ENCODE peak calls at places on chromosomes 1 and 21, in seven cellular contexts. O, S, P, N, A, L and B are unnamed samples.

GRCh38 chr1:243980471-243980870 is 70.6 kb upstream of the ZBTB18 start:
- DNase-seq in O (no peak), S (no peak), P (no peak), N (no peak), A (no peak), L (no peak), B (no peak)

GRCh38 chr1:59123081-59123675 is 173.7 kb upstream of the FGGY start:
- DNase-seq in O (peak; percentile 86), S (no peak), P (no peak), N (peak; percentile 55), A (no peak), L (peak; percentile 82), B (no peak)

GRCh38 chr1:65189716-65190115 is 41.7 kb downstream of the AK4 start:
- DNase-seq in O (peak; percentile 57), S (no peak), P (no peak), N (no peak), A (no peak), L (peak; percentile 44), B (no peak)

GRCh38 chr1:66464356-66464755 is 69.6 kb upstream of the SGIP1 start:
- DNase-seq in O (no peak), S (no peak), P (no peak), N (no peak), A (no peak), L (no peak), B (no peak)

GRCh38 chr1:52153898-52154297 is 12.0 kb downstream of the ZFYVE9 start:
- DNase-seq in O (peak; percentile 29), S (no peak), P (no peak), N (no peak), A (no peak), L (no peak), B (no peak)

GRCh38 chr1:191634801-191635520 is 523.3 kb upstream of the RGS18 start:
- DNase-seq in O (peak; percentile 8), S (no peak), P (no peak), N (no peak), A (no peak), L (peak; percentile 6), B (no peak)

GRCh38 chr1:63547621-63548294 is 24.4 kb downstream of the EFCAB7 start:
- DNase-seq in O (peak; percentile 50), S (no peak), P (no peak), N (peak; percentile 99), A (no peak), L (peak; percentile 34), B (no peak)

GRCh38 chr1:46489638-46490602 is at the start of gene DMBX1:
- DNase-seq in O (no peak), S (peak; percentile 78), P (peak; percentile 86), N (peak; percentile 46), A (peak; percentile 73), L (no peak), B (no peak)

GRCh38 chr1:242787968-242788367 is 263.5 kb upstream of the PLD5 start:
- DNase-seq in O (peak; percentile 36), S (no peak), P (no peak), N (no peak), A (no peak), L (no peak), B (no peak)

GRCh38 chr1:205024679-205025078 is 18.3 kb upstream of the CNTN2 start:
- DNase-seq in O (no peak), S (no peak), P (no peak), N (no peak), A (no peak), L (no peak), B (no peak)

GRCh38 chr1:4653328-4653660 is 1.1 kb upstream of the AJAP1 start:
- DNase-seq in O (no peak), S (peak; percentile 60), P (peak; percentile 66), N (no peak), A (peak; percentile 38), L (no peak), B (no peak)

GRCh38 chr1:17176306-17177061 is 28.4 kb upstream of the PADI1 start:
- DNase-seq in O (no peak), S (no peak), P (no peak), N (no peak), A (no peak), L (no peak), B (no peak)

GRCh38 chr1:41359211-41360073 is 1.8 kb upstream of the FOXO6 start:
- DNase-seq in O (peak; percentile 69), S (no peak), P (no peak), N (no peak), A (peak; percentile 30), L (no peak), B (no peak)

GRCh38 chr1:220902916-220903315 is 23.7 kb downstream of the HLX start:
- DNase-seq in O (no peak), S (no peak), P (no peak), N (no peak), A (no peak), L (peak; percentile 25), B (no peak)

GRCh38 chr1:91895832-91896556 is 10.0 kb upstream of the TGFBR3 start:
- DNase-seq in O (no peak), S (no peak), P (no peak), N (no peak), A (no peak), L (peak; percentile 45), B (no peak)

GRCh38 chr1:154971341-154971998 is 923 bp upstream of the SHC1 start:
- DNase-seq in O (no peak), S (no peak), P (no peak), N (peak; percentile 86), A (no peak), L (no peak), B (peak; percentile 72)

GRCh38 chr21:41124626-41125240 is 43.2 kb upstream of the BACE2 start:
- DNase-seq in O (no peak), S (no peak), P (no peak), N (peak; percentile 30), A (no peak), L (no peak), B (no peak)
- TF ChIP-seq CTCF in O (no peak), S (no peak), P (no peak), N (no peak), A (no peak), L (no peak), B (no peak)

GRCh38 chr1:223631367-223631977 is 34.0 kb downstream of the CAPN8 start:
- DNase-seq in O (peak; percentile 17), S (no peak), P (no peak), N (no peak), A (no peak), L (peak; percentile 25), B (no peak)

GRCh38 chr1:223628858-223629257 is 36.6 kb downstream of the CAPN8 start:
- DNase-seq in O (no peak), S (no peak), P (no peak), N (no peak), A (no peak), L (no peak), B (no peak)

GRCh38 chr1:223622132-223622842 is 43.2 kb downstream of the CAPN8 start:
- DNase-seq in O (no peak), S (no peak), P (no peak), N (no peak), A (no peak), L (no peak), B (no peak)

GRCh38 chr1:223628233-223628632 is 37.3 kb downstream of the CAPN8 start:
- DNase-seq in O (peak; percentile 25), S (no peak), P (peak; percentile 72), N (no peak), A (peak; percentile 46), L (peak; percentile 12), B (no peak)
- TF ChIP-seq CTCF in O (peak; percentile 50), S (peak; percentile 66), P (peak; percentile 88), N (peak; percentile 73), A (peak; percentile 44), L (peak; percentile 50), B (peak; percentile 91)

GRCh38 chr1:184743062-184743756 is 11.4 kb downstream of the EDEM3 start:
- DNase-seq in O (peak; percentile 43), S (no peak), P (no peak), N (peak; percentile 31), A (peak; percentile 35), L (peak; percentile 11), B (no peak)
- TF ChIP-seq CTCF in O (no peak), S (no peak), P (no peak), N (no peak), A (no peak), L (no peak), B (no peak)

DNA sequence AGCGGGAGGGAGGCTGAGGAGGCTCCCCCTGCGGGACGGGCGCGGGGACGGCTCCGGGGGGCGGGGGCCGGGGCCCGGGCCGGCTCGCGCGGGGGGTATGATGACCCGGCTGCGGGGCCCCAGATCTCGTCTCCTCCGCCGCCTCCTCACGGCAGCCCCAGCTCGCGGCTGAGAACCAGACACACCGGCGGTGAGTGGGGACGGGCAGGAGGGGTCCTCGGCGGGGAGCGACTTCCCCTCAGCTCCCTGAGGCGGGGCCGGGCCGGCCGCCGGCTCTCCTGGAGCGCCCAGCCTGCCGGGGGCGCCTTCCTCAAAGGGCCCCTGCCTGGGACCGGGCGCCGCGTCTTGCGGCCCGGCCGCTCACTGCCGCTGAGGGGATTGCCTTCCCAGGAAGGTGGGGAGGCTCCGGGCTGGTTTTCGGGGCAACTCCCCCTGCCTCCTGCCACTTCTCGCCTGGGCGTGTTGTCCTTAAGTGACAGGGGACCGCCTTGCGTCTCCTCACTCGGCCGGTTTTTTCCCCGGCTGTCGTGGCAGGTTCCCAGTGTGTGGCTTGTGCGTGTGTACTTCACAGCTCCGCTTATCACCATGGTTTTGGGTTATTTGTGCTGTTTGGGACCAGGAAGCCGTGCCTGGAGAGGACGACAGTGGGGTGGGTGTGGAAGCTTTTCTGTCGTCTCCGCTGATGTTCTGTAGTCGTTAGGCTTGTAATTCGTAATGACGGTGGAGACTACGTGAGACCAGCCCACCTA is 800 bp downstream of the HIPK1 start:
- DNase-seq in O (no peak), S (peak; percentile 81), P (no peak), N (peak; percentile 44), A (peak; percentile 75), L (peak; percentile 17), B (peak; percentile 55)
- TF ChIP-seq CTCF in O (peak; percentile 6), S (no peak), P (no peak), N (no peak), A (peak; percentile 21), L (no peak), B (peak; percentile 18)

GRCh38 chr1:23798662-23799142 is 1.9 kb downstream of the GALE start:
- DNase-seq in O (no peak), S (no peak), P (no peak), N (no peak), A (no peak), L (no peak), B (no peak)
- TF ChIP-seq CTCF in O (no peak), S (no peak), P (peak; percentile 49), N (no peak), A (peak; percentile 12), L (peak; percentile 10), B (no peak)

GRCh38 chr1:235941852-235942624 is 75.3 kb upstream of the LYST start:
- DNase-seq in O (no peak), S (no peak), P (no peak), N (no peak), A (no peak), L (no peak), B (no peak)
- TF ChIP-seq CTCF in O (no peak), S (no peak), P (no peak), N (no peak), A (no peak), L (no peak), B (no peak)

GRCh38 chr1:76727520-76727919 is 139.8 kb upstream of the ST6GALNAC5 start:
- DNase-seq in O (no peak), S (no peak), P (no peak), N (no peak), A (no peak), L (no peak), B (no peak)
- TF ChIP-seq CTCF in O (no peak), S (no peak), P (no peak), N (no peak), A (no peak), L (no peak), B (no peak)